ENCODE peak calls at places on chromosomes 13 and 19, in eight cellular contexts. J is left lung, F is cardiac fibroblast, Q is MM.1S, A is GM13976, P is BE2C, L is psoas muscle, V is lower leg skin. W is an unnamed sample.

GRCh38 chr19:11142528-11143171 is 12.9 kb downstream of the SPC24 start:
- DNase-seq in J (peak; percentile 89), F (peak; percentile 96), Q (no peak), A (no peak), P (peak; percentile 87), L (peak; percentile 93), V (peak; percentile 74), W (no peak)

GRCh38 chr19:3186377-3186688 is 603 bp downstream of the NCLN start:
- DNase-seq in J (no peak), F (no peak), Q (no peak), A (no peak), P (peak; percentile 16), L (no peak), V (no peak), W (no peak)

GRCh38 chr19:13718733-13719132 is 45.6 kb upstream of the MRI1 start:
- DNase-seq in J (no peak), F (peak; percentile 71), Q (no peak), A (no peak), P (peak; percentile 48), L (no peak), V (no peak), W (no peak)

GRCh38 chr13:97851269-97851668 is 102.2 kb upstream of the IPO5 start:
- DNase-seq in J (no peak), F (no peak), Q (no peak), A (no peak), P (no peak), L (no peak), V (no peak), W (no peak)

GRCh38 chr19:11736696-11737095 is 2.0 kb downstream of the ZNF823 start:
- DNase-seq in J (peak; percentile 38), F (peak; percentile 86), Q (no peak), A (peak; percentile 55), P (peak; percentile 49), L (peak; percentile 62), V (peak; percentile 45), W (peak; percentile 15)

GRCh38 chr13:28467034-28467433 is 27.9 kb downstream of the FLT1 start:
- DNase-seq in J (no peak), F (no peak), Q (no peak), A (no peak), P (no peak), L (no peak), V (no peak), W (no peak)

GRCh38 chr13:40518481-40518882 is 148.0 kb downstream of the FOXO1 start:
- DNase-seq in J (no peak), F (no peak), Q (no peak), A (no peak), P (no peak), L (no peak), V (no peak), W (no peak)

GRCh38 chr13:73293902-73294523 is 235.2 kb downstream of the KLF5 start:
- DNase-seq in J (no peak), F (no peak), Q (no peak), A (no peak), P (no peak), L (no peak), V (no peak), W (no peak)

GRCh38 chr19:5448374-5448773 is 6.8 kb upstream of the ZNRF4 start:
- DNase-seq in J (no peak), F (no peak), Q (no peak), A (no peak), P (no peak), L (no peak), V (no peak), W (no peak)

GRCh38 chr13:38473305-38473704 is 123.7 kb downstream of the UFM1 start:
- DNase-seq in J (no peak), F (no peak), Q (no peak), A (no peak), P (no peak), L (no peak), V (no peak), W (no peak)

GRCh38 chr13:97328222-97328790 is 105.7 kb upstream of the RAP2A start:
- DNase-seq in J (no peak), F (peak; percentile 69), Q (no peak), A (no peak), P (no peak), L (peak; percentile 54), V (no peak), W (no peak)

GRCh38 chr13:49936943-49937273 is 768 bp upstream of the SPRYD7 start:
- DNase-seq in J (no peak), F (no peak), Q (no peak), A (no peak), P (no peak), L (peak; percentile 55), V (no peak), W (no peak)

GRCh38 chr19:34237283-34237682 is 17.1 kb upstream of the GARRE1 start:
- DNase-seq in J (no peak), F (no peak), Q (no peak), A (no peak), P (no peak), L (no peak), V (no peak), W (no peak)

GRCh38 chr13:94267581-94267980 is 211.9 kb downstream of the DCT start:
- DNase-seq in J (no peak), F (no peak), Q (no peak), A (no peak), P (no peak), L (no peak), V (no peak), W (no peak)

GRCh38 chr19:50415661-50416033 is 3.1 kb upstream of the SPIB start:
- DNase-seq in J (peak; percentile 77), F (no peak), Q (peak; percentile 28), A (peak; percentile 96), P (no peak), L (no peak), V (no peak), W (peak; percentile 95)

GRCh38 chr19:6774821-6775707 is 2.6 kb downstream of the VAV1 start:
- DNase-seq in J (no peak), F (no peak), Q (no peak), A (no peak), P (no peak), L (no peak), V (no peak), W (no peak)

GRCh38 chr19:15640294-15640903 is at the start of gene CYP4F3:
- DNase-seq in J (peak; percentile 76), F (no peak), Q (no peak), A (no peak), P (peak; percentile 57), L (no peak), V (peak; percentile 74), W (no peak)

DNA sequence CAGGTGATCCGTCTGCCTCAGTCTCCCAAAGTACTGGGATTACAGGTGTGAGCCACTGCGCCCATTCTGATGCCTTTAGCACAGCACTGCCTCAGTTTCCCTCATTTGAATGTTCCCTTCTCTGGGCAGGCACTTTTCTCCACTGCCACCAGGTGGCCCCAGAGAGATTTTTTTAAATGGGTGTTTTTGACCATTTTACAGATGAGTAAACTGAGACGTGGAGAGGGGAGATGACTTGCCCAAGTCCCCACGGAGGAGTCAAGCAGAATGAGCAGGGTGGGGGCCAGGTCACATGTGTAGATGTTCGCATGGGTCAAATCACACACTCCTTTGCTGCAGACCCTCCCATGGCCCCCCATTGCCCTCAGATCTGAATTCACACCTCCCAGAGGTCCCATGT is 3.2 kb upstream of the PDE4C start:
- DNase-seq in J (no peak), F (no peak), Q (no peak), A (no peak), P (no peak), L (no peak), V (no peak), W (no peak)
- TF ChIP-seq CTCF in J (peak; percentile 39), F (peak; percentile 65), Q (peak; percentile 49), A (peak; percentile 42), P (peak; percentile 57), L (peak; percentile 32), V (no peak), W (no peak)

DNA sequence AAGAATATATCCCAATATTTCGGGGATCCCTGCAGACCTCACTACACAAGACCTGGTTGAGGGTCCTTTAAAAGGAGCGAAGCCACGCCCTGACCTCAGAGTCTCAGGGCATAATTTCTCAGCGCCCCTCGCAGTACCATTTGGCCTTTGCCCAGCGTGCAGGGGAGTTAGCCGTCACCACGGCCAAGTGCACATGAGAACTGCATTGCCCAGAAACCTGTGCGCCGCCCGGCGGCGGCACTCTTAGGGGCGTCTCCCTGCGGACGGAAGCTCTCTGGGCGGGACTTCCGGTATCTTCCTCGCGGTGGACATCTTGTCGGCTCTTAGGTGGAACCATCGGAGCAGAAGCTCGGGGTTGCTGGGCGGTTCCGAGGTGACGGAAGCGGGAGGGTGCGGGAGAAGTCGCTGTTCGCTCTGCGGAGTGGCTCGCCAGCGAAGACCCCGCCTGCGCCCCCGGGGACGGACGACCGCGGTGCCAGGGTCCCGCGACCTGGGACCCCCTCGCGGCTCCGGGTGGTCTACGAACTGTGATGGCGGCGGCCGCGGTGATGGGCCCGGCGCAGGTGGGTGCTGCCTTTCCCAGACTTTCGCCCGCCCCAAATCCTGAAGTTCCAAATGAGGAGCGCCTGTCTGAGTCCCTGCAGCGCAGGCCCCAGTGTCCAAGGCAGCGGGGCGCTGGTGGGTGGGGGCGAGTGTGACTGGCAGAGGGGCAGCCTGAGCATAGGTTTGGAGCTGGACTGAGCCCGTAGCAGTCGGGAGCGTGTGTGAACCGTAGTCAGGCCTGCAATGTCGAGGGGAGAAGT is at the start of gene ZNF134:
- DNase-seq in J (peak; percentile 94), F (peak; percentile 91), Q (peak; percentile 88), A (peak; percentile 96), P (peak; percentile 95), L (peak; percentile 96), V (peak; percentile 81), W (peak; percentile 82)
- TF ChIP-seq CTCF in J (peak; percentile 13), F (peak; percentile 64), Q (no peak), A (no peak), P (peak; percentile 31), L (peak; percentile 18), V (no peak), W (no peak)

GRCh38 chr19:41351339-41352245 is 2.1 kb downstream of the TGFB1 start:
- DNase-seq in J (peak; percentile 82), F (peak; percentile 54), Q (peak; percentile 56), A (peak; percentile 87), P (peak; percentile 46), L (peak; percentile 77), V (peak; percentile 73), W (peak; percentile 83)
- TF ChIP-seq CTCF in J (no peak), F (no peak), Q (no peak), A (no peak), P (no peak), L (no peak), V (no peak), W (no peak)

DNA sequence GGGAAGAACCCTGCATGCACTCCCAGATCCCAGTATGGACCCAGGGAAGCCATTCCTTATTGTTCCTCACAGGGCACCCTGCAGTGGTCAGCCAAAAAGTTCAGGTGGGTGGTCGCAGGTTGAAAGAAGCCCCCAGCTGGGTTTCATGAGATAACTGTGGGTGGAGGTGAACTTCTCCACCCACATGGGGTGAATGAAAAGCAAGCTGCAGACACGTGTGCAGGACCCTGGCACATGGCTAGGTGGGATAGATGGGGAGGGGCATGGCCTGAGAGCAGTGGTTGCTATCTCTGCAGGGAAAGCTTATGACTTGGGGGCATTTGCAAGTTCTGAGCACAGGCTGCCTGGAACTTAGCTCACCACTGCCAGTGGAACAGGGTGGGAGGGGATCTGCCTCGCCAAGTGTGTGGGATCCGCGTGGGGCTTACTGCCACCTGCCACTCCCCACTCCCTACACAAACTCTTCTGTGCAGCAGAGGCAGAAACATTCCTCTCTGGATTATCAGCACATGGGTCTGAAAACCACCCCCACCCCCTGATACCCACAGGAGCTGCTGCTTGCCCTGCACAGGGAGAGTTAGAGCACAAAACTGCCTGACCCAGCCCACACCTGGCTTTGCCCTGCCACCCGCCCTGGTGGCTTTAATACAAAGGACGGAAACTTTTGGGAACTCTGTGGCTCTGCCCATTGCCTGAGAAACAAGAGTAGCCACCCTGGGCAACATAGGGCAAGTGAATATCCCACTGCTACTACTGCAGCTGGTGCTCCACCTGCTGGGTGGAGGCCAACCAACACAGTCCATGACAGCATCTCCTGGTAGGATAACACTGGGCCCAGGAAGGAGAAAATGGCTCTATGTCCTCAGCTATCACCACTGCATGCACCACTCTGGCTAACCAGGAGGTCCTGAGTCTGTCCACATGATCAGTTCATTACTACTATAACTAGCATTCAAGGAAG is 24.4 kb downstream of the PLA2G4C start:
- DNase-seq in J (no peak), F (no peak), Q (no peak), A (no peak), P (peak; percentile 18), L (no peak), V (no peak), W (no peak)
- TF ChIP-seq CTCF in J (no peak), F (no peak), Q (peak; percentile 22), A (no peak), P (peak; percentile 35), L (no peak), V (no peak), W (no peak)

W was measured in activated B cell treated with CpG ODN at 0.5 μM for 24 hours.